ENCODE peak calls at places on chromosome 12, in seven cellular contexts. X, P, A, T, Y, Q and K are unnamed samples.

GRCh38 chr12:12661086-12661485 is 34.9 kb downstream of the GPR19 start:
- DNase-seq in P (peak), A (no peak), T (no peak), Y (no peak), X (no peak), Q (no peak), K (peak)

GRCh38 chr12:131607658-131608447 is 103.0 kb upstream of the SFSWAP start:
- DNase-seq in X (no peak), A (no peak), Y (peak), P (no peak), T (no peak), Q (no peak), K (no peak)

GRCh38 chr12:48305190-48305589 is 45.5 kb downstream of the ZNF641 start:
- DNase-seq in X (no peak), Y (no peak), A (no peak), T (no peak), Q (no peak), P (no peak), K (no peak)

GRCh38 chr12:15280930-15281329 is 41.4 kb upstream of the PTPRO start:
- DNase-seq in T (no peak), X (no peak), Q (no peak), P (no peak), A (no peak), Y (no peak), K (no peak)

GRCh38 chr12:92290016-92290685 is 144.5 kb upstream of the BTG1 start:
- DNase-seq in P (peak), Y (no peak), A (no peak), T (no peak), X (no peak), Q (no peak), K (peak)

GRCh38 chr12:30796508-30796780 is 41.7 kb upstream of the CAPRIN2 start:
- DNase-seq in X (no peak), P (peak), Q (no peak), A (no peak), Y (no peak), T (no peak), K (peak)

GRCh38 chr12:56808954-56809353 is 45.8 kb downstream of the HSD17B6 start:
- DNase-seq in T (no peak), P (no peak), X (no peak), A (no peak), Y (no peak), Q (no peak), K (no peak)

GRCh38 chr12:75389061-75389460 is 1.8 kb upstream of the GLIPR1L2 start:
- DNase-seq in A (no peak), P (peak), Q (peak), T (no peak), X (no peak), Y (no peak), K (peak)

GRCh38 chr12:96177013-96177412 is 17.2 kb upstream of the ELK3 start:
- DNase-seq in T (no peak), Q (no peak), P (peak), A (no peak), Y (no peak), X (no peak), K (no peak)

GRCh38 chr12:68400231-68400829 is 68.2 kb upstream of the MDM1 start:
- DNase-seq in Y (no peak), Q (peak), T (no peak), A (no peak), P (no peak), X (no peak), K (no peak)

GRCh38 chr12:49233842-49234526 is 30.9 kb upstream of the TUBA1C start:
- DNase-seq in Q (peak), A (no peak), P (no peak), Y (peak), T (peak), X (no peak), K (no peak)

GRCh38 chr12:58310828-58311273 is 369.5 kb downstream of the ATP23 start:
- DNase-seq in Y (no peak), T (no peak), P (peak), X (no peak), A (no peak), Q (no peak), K (peak)

GRCh38 chr12:45912774-45913173 is 77.6 kb downstream of the SCAF11 start:
- DNase-seq in P (no peak), T (no peak), A (no peak), X (no peak), Y (no peak), Q (peak), K (no peak)

GRCh38 chr12:15823360-15824128 is 34.4 kb upstream of the EPS8 start:
- DNase-seq in A (no peak), Q (no peak), Y (no peak), T (no peak), X (no peak), P (no peak), K (no peak)

GRCh38 chr12:5377997-5378596 is 53.8 kb upstream of the NTF3 start:
- DNase-seq in X (no peak), T (no peak), P (peak), Q (peak), Y (peak), A (no peak), K (no peak)

GRCh38 chr12:124754949-124755800 is 108.5 kb downstream of the SCARB1 start:
- DNase-seq in X (no peak), T (peak), Y (peak), A (no peak), Q (no peak), P (peak), K (peak)